ENCODE peak calls at places on chromosomes 7 and 10, in seven cellular contexts. U is IMR-90, I is transverse colon, T is uterus, D is OCI-LY7, V is A549, N is lower leg skin. Z is an unnamed sample.

GRCh38 chr10:51416494-51416893 is 282.9 kb downstream of the CSTF2T start:
- DNase-seq in N (no peak), U (no peak), I (no peak), V (no peak), T (no peak), D (no peak), Z (no peak)

GRCh38 chr10:129958686-129959543 is 5.2 kb downstream of the EBF3 start:
- DNase-seq in I (no peak), N (peak; percentile 81), U (no peak), D (no peak), V (no peak), T (no peak), Z (no peak)

GRCh38 chr10:129323877-129324276 is 143.2 kb upstream of the MGMT start:
- DNase-seq in V (no peak), N (no peak), D (no peak), I (no peak), T (no peak), U (peak; percentile 38), Z (no peak)

GRCh38 chr10:5484205-5484604 is 15.2 kb downstream of the CALML5 start:
- DNase-seq in N (no peak), V (no peak), T (no peak), D (no peak), U (peak; percentile 52), I (no peak), Z (peak; percentile 99)

GRCh38 chr7:98935811-98936210 is 57.5 kb downstream of the TRRAP start:
- DNase-seq in U (peak; percentile 68), I (no peak), V (no peak), D (no peak), T (no peak), N (no peak), Z (no peak)

GRCh38 chr7:118858651-118859149 is 634.2 kb downstream of the ANKRD7 start:
- DNase-seq in N (no peak), U (no peak), I (no peak), T (no peak), D (no peak), V (no peak), Z (no peak)

GRCh38 chr10:4512557-4513286 is 313.3 kb upstream of the AKR1E2 start:
- DNase-seq in I (peak; percentile 44), U (peak; percentile 71), V (peak; percentile 33), N (no peak), T (peak; percentile 60), D (peak; percentile 4), Z (peak; percentile 84)

GRCh38 chr10:10259013-10259412 is 758.7 kb upstream of the CELF2 start:
- DNase-seq in I (no peak), T (no peak), U (no peak), V (no peak), D (no peak), N (no peak), Z (no peak)

GRCh38 chr10:71434760-71435394 is 38.2 kb downstream of the CDH23 start:
- DNase-seq in V (no peak), T (no peak), U (no peak), I (no peak), N (peak; percentile 66), D (no peak), Z (no peak)

GRCh38 chr10:66222462-66223046 is 703.3 kb upstream of the LRRTM3 start:
- DNase-seq in V (no peak), T (no peak), I (no peak), D (no peak), U (no peak), N (no peak), Z (no peak)

GRCh38 chr7:137992738-137993394 is 9.0 kb downstream of the CREB3L2 start:
- DNase-seq in T (peak; percentile 93), V (no peak), U (peak; percentile 97), N (peak; percentile 90), D (no peak), I (peak; percentile 58), Z (peak; percentile 93)

GRCh38 chr7:105016083-105017075 is 2.4 kb downstream of the KMT2E start:
- DNase-seq in V (no peak), I (no peak), T (no peak), N (no peak), U (peak; percentile 65), D (no peak), Z (peak; percentile 29)

GRCh38 chr10:21314906-21315305 is 210.6 kb downstream of the SKIDA1 start:
- DNase-seq in T (no peak), N (peak; percentile 69), U (no peak), I (no peak), D (no peak), V (no peak), Z (no peak)

GRCh38 chr7:137001478-137001877 is 133.0 kb downstream of the CHRM2 start:
- DNase-seq in T (no peak), D (no peak), U (peak; percentile 41), V (no peak), I (no peak), N (no peak), Z (no peak)

GRCh38 chr7:120233338-120233737 is 39.6 kb upstream of the KCND2 start:
- DNase-seq in T (no peak), U (no peak), V (no peak), N (no peak), D (no peak), I (no peak), Z (no peak)

GRCh38 chr7:116951366-116952292 is 1.7 kb upstream of the ST7 start:
- DNase-seq in D (peak; percentile 8), U (no peak), N (no peak), I (peak; percentile 8), T (no peak), V (no peak), Z (no peak)
- H3K4me3 ChIP-seq in D (no peak overlapping the region), U (no peak overlapping the region), N (no peak overlapping the region), I (peak overlapping the region; percentile 12), T (no peak overlapping the region), V (no peak overlapping the region), Z (no peak overlapping the region)

DNA sequence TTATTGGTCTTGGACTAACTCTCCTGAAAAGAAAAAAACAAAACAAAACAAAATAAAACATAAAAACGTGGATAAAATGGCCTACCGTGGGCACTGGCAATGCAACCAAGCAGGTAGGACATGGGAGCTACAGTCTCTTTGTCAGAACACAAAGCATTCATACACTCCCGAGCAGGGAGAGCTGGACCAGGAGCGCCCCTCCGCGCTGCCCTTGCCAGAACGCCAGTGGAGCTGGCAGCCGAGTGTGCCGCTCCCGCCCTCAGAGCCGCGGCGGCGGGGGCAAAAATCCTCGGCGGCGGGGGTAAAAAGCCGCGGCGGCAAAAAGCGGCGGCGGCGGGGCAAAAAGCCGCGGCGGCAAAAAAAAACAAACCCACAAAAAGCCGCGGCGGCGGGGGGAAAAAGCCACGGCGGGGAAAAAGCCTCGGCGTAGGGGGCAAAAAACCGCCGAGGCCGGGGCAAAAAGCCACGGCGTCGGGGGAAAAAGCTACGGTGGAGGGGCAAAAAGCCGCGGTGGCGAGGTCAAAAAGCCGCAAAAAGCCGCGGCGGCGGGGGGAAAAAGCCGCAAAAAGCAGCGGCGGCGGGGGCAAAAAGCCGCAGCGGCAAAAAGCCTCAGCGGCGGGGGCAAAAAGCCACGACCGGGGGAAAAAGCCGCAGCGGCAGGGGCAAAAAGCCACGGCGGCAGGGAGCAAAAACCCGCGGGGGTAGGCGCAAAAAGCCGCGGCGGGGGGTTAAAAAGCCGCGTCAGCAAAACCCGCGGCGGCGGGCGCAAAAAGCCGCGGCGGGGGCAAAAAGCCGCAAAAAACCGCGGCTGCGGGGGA is 418.1 kb downstream of the ZNF716 start:
- DNase-seq in I (no peak), V (no peak), N (no peak), T (no peak), U (no peak), D (no peak), Z (peak; percentile 3)
- TF ChIP-seq CTCF in I (no peak), V (no peak), N (no peak), T (no peak), U (no peak), D (no peak), Z (no peak)

DNA sequence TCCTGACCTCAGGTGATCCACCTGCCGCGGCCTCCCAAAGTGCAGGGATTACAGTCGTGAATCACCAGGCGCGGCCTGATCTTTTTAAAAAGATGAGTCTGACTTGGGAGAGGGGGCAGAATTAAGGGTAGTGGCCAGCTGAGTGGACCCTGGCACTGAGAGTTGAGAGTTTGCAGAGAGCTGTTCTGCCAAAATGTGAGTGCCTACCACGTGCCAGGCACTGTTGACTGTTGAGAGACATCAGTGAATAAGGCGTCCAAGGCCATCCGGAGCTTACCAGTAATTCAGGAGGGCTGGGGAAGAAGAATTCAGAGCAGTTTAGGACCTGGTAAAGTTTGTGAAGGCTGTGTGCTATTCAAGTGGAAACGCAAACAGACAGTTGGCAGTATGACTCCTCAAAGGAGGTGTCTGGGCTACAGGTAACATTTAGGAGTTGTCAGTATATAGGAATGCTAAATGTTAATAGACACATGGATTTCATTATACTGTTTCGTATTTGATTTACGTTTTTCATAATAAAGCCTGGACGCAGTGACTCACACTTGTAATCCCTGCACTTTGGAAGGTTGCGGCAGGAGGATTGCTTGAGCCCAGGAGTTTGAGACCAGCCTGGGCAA is 1.5 kb downstream of the NIPSNAP2 start:
- DNase-seq in D (no peak), N (no peak), T (no peak), I (no peak), U (peak; percentile 31), V (no peak), Z (peak; percentile 87)
- H3K4me3 ChIP-seq in D (peak overlapping the region; percentile 90), N (no peak overlapping the region), T (no peak overlapping the region), I (peak overlapping the region; percentile 74), U (no peak overlapping the region), V (peak overlapping the region; percentile 69), Z (peak overlapping the region; percentile 5)

DNA sequence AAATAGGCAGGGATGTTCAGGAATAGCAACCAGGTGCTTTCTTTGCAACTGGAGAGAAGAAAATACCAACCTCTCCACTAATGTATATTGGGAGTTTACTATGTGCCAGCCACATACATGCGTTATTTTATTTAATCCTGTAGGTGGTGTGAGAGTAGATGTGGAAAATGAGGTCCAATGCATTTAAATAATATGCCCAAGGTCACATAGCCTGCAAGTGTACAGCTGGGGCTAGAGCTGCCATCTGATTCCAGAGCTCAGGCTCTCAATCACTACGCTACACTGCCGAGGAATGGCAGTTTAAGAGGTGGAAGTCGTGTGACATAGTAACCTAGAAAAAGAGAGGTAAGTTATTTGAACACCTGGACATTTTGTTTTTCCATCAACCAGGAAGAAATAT is 277.0 kb downstream of the EXOC4 start:
- DNase-seq in V (no peak), U (no peak), N (no peak), I (no peak), D (no peak), T (no peak), Z (no peak)
- TF ChIP-seq CTCF in V (no peak), U (no peak), N (no peak), I (no peak), D (no peak), T (no peak), Z (no peak)

GRCh38 chr10:6920072-6921019 is 340.3 kb upstream of the PRKCQ start:
- DNase-seq in T (peak; percentile 56), I (peak; percentile 77), N (peak; percentile 87), V (peak; percentile 72), D (peak; percentile 86), U (peak; percentile 28), Z (peak; percentile 73)
- H3K4me3 ChIP-seq in T (no peak overlapping the region), I (no peak overlapping the region), N (no peak overlapping the region), V (peak overlapping the region; percentile 10), D (no peak overlapping the region), U (no peak overlapping the region), Z (no peak overlapping the region)

GRCh38 chr7:158495780-158496179 is 91.8 kb downstream of the PTPRN2 start:
- DNase-seq in V (peak; percentile 45), N (no peak), U (no peak), D (peak; percentile 19), T (peak; percentile 19), I (peak; percentile 35), Z (peak; percentile 4)
- TF ChIP-seq CTCF in V (peak; percentile 15), N (no peak), U (no peak), D (no peak), T (no peak), I (no peak), Z (no peak)